ENCODE peak calls at places on chromosome 16, in four cellular contexts. S is tibial nerve; R is CD8-positive, alpha-beta T cell; F is A673. D is an unnamed sample. For H3K27me3, the result is how much of the 10 kb centered on the place peaks cover.

GRCh38 chr16:31010539-31010938 is at the start of gene STX1B:
- DNase-seq in S (no peak), F (peak), R (peak), D (no peak)

GRCh38 chr16:84406006-84406963 is 37.9 kb downstream of the ATP2C2 start:
- DNase-seq in S (no peak), R (no peak), F (no peak), D (no peak)

GRCh38 chr16:20614201-20615141 is 38.3 kb upstream of the ACSM2B start:
- DNase-seq in F (no peak), R (no peak), S (no peak), D (no peak)

GRCh38 chr16:46482895-46483294 is 138.3 kb downstream of the SHCBP1 start:
- DNase-seq in S (no peak), F (no peak), R (no peak), D (no peak)

GRCh38 chr16:75621170-75621477 is 2.0 kb downstream of the ADAT1 start:
- DNase-seq in R (no peak), F (peak), S (no peak), D (peak)

GRCh38 chr16:269061-269796 is 6.5 kb downstream of the RGS11 start:
- DNase-seq in R (no peak), S (no peak), F (no peak), D (no peak)

GRCh38 chr16:74451951-74452758 is 30.9 kb upstream of the CLEC18B start:
- DNase-seq in R (no peak), F (no peak), S (no peak), D (no peak)

GRCh38 chr16:85369741-85370528 is 243.2 kb upstream of the GSE1 start:
- DNase-seq in R (peak), F (peak), S (peak), D (no peak)

GRCh38 chr16:61148930-61149329 is 887.3 kb downstream of the CDH8 start:
- DNase-seq in F (peak), R (no peak), S (no peak), D (no peak)
- TF ChIP-seq CTCF in F (no peak), R (no peak), S (no peak), D (no peak)

GRCh38 chr16:22369221-22369811 is 5.1 kb downstream of the CDR2 start:
- DNase-seq in R (no peak), S (no peak), F (peak), D (no peak)
- H3K4me3 ChIP-seq in R (no peak), S (no peak), F (no peak), D (no peak)

DNA sequence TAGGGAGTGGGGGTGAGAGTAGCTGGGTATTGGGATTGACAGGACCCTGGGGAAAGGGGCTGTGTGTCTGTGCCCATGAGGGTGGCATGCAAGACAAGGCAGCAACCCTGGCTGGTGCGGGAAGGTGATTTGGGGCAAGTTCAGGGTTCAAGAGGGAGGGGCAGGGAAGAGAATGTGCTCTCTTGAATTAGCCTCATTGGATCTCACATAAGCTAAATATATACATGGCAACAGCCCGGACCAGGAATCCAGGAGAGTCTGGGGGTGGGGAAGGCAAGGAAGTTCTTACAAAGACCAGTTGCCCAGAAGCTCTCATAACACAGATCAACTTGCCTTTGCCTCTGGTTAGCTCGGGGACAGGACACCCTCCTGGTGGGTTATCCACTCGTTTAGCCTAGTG is 73.3 kb downstream of the IRX3 start:
- DNase-seq in F (no peak), S (no peak), R (no peak), D (no peak)
- H3K27me3 ChIP-seq in F (under half), S (under half), R (under half), D (under half)

DNA sequence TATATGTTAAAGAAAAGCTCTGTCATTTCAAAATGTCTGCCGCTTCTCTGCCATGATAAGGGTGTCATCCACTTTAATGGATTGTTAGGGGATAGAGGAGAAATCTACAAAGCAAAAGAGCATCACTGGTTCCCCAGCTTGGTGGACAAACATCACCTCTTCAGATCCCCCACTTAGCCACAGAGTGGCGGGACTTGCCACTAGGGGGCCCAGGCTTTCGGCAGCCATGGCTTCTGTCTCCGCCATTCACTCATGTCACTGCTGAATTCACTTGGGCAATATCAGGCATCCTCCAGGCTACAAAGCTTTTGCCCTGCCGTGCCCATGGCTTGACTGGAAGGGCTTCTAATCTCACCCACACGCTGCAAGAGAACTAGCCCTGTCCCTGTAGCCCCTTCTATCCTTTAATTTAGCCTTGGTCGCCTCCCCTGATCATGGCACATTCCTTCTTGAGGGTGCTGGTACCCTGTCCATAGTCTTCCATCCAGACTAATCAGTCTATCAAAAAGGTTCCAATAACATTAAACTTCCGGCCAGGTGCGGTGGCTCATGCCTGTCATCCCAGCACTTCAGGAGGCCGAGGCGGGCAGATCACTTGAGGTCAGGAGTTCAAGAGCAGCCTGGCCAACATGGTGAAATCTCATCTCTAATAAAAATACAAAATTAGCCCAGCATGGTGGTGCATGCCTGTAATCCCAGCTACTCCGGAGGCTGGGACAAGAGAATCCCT is 34.7 kb downstream of the SBK1 start:
- DNase-seq in S (peak), F (peak), R (peak), D (no peak)
- TF ChIP-seq CTCF in S (peak), F (peak), R (peak), D (peak)

GRCh38 chr16:1958715-1959268 is 546 bp upstream of the NDUFB10 start:
- DNase-seq in F (no peak), R (no peak), S (no peak), D (no peak)
- H3K4me3 ChIP-seq in F (peak), R (peak), S (peak), D (peak)

GRCh38 chr16:69818811-69819587 is 56.9 kb downstream of the WWP2 start:
- DNase-seq in R (no peak), S (no peak), F (no peak), D (no peak)

GRCh38 chr16:69814078-69814477 is 51.9 kb downstream of the WWP2 start:
- DNase-seq in R (no peak), F (no peak), S (no peak), D (no peak)

GRCh38 chr16:69812213-69813014 is 50.3 kb downstream of the WWP2 start:
- DNase-seq in F (no peak), S (no peak), R (no peak), D (no peak)

DNA sequence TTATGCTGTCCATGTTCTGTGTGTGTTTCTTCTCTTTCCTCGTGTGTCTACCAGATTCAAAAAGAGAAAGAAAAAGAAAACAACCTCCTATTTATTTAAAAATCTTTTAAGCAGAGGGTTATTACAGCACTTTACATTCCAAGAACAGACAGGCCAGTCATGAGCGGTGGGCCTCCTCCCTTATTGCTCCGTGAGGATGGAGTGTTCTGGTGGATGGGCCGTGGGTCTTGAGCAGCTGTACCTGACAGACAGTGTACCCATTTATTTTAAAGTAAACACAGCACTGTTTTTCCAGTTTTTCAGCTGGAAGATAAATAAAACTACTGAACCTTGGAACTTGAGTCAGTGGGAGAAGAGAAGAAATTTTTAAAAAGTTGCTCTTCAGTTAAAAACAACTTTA is 52.4 kb downstream of the WWP2 start:
- DNase-seq in S (no peak), R (no peak), F (no peak), D (no peak)
- H3K27me3 ChIP-seq in S (under half), R (under half), F (under half), D (under half)

GRCh38 chr16:54930034-54930938 is at the start of gene IRX5:
- DNase-seq in S (peak), F (peak), R (no peak), D (peak)

GRCh38 chr16:54928421-54929089 is 2.1 kb upstream of the IRX5 start:
- DNase-seq in R (no peak), F (peak), S (no peak), D (no peak)

GRCh38 chr16:54931041-54931756 is 534 bp downstream of the IRX5 start:
- DNase-seq in R (no peak), F (peak), S (no peak), D (no peak)

GRCh38 chr16:54928016-54928356 is 2.7 kb upstream of the IRX5 start:
- DNase-seq in F (peak), R (no peak), S (no peak), D (no peak)

GRCh38 chr16:54929090-54930033 is 1.3 kb upstream of the IRX5 start:
- DNase-seq in R (peak), S (peak), F (peak), D (peak)
- TF ChIP-seq CTCF in R (no peak), S (no peak), F (peak), D (peak)

GRCh38 chr16:9976641-9977040 is 205.6 kb downstream of the GRIN2A start:
- DNase-seq in R (no peak), F (no peak), S (no peak), D (no peak)

GRCh38 chr16:9980981-9981380 is 201.2 kb downstream of the GRIN2A start:
- DNase-seq in R (no peak), F (no peak), S (no peak), D (no peak)

GRCh38 chr16:9977333-9977897 is 204.8 kb downstream of the GRIN2A start:
- DNase-seq in R (no peak), S (no peak), F (no peak), D (no peak)

DNA sequence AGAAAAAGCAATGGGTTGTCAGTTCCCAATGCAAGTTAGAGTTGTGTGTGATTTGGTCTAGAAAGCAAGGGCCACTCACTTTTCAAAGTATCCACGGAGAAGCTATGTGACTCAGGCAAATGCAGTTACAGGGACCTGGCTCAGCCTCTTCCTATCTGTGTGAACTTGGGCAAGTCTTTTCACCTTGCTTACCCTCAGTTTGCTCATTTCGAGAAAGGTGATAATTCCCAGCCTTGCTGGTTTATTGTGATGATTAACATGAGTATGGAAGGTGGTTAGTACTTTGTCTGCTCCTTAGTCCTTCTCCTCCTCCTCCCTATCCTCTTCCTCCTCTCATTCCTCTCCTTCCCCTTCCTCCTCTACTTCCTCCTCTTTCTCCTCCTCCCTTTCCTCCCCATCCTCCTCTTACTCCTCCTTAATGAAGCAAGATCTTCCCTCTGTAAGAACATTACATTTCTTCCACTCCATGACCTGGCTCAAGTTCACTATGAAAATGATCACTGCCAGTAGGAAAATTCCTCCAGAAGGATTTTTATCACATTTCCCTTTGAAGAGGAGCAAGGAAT is 204.0 kb downstream of the GRIN2A start:
- DNase-seq in S (no peak), F (no peak), R (no peak), D (no peak)
- H3K4me3 ChIP-seq in S (no peak), F (no peak), R (no peak), D (no peak)